ENCODE peak calls at places on chromosomes 4 and X, in nine cellular contexts. H is islet precursor cell; K is GM23338; G is activated CD4-positive, alpha-beta T cell treated with anti-CD3 and anti-CD28 coated beads, Interleukin-2, amount 50 U/mL, for 1 hour; L is T-cell; B is ureter; N is CD8-positive, alpha-beta T cell; Z is CD4-positive, alpha-beta memory T cell; E is T-helper 9 cell. P is an unnamed sample.

GRCh38 chr4:113077611-113078010 is 28.2 kb downstream of the ANK2 start:
- DNase-seq in H (no peak), K (no peak), G (no peak), L (no peak), B (no peak), N (no peak), Z (no peak), E (no peak), P (no peak)

GRCh38 chr4:808860-809570 is 16.9 kb downstream of the CPLX1 start:
- DNase-seq in H (peak), K (no peak), G (no peak), L (no peak), B (no peak), N (no peak), Z (no peak), E (no peak), P (no peak)

GRCh38 chrX:40142417-40142816 is 44.7 kb upstream of the BCOR start:
- DNase-seq in H (no peak), K (no peak), G (no peak), L (no peak), B (no peak), N (no peak), Z (no peak), E (no peak), P (no peak)

GRCh38 chrX:22041931-22042530 is 9.9 kb downstream of the PHEX start:
- DNase-seq in H (no peak), K (no peak), G (no peak), L (no peak), B (no peak), N (no peak), Z (no peak), E (no peak), P (no peak)

GRCh38 chr4:122764808-122765189 is 32.3 kb downstream of the BBS12 start:
- DNase-seq in H (no peak), K (no peak), G (no peak), L (no peak), B (no peak), N (no peak), Z (no peak), E (no peak), P (no peak)

GRCh38 chr4:87426865-87427517 is 4.6 kb downstream of the NUDT9 start:
- DNase-seq in H (no peak), K (no peak), G (no peak), L (no peak), B (no peak), N (no peak), Z (no peak), E (no peak), P (no peak)

GRCh38 chrX:118553042-118553714 is 57.6 kb downstream of the DOCK11 start:
- DNase-seq in H (no peak), K (no peak), G (no peak), L (no peak), B (no peak), N (no peak), Z (no peak), E (no peak), P (no peak)

GRCh38 chr4:42501624-42502401 is 104.5 kb downstream of the SHISA3 start:
- DNase-seq in H (peak), K (peak), G (no peak), L (no peak), B (no peak), N (no peak), Z (no peak), E (no peak), P (no peak)

GRCh38 chr4:79273918-79274317 is 51.9 kb downstream of the NAA11 start:
- DNase-seq in H (no peak), K (no peak), G (no peak), L (no peak), B (no peak), N (no peak), Z (no peak), E (no peak), P (no peak)

GRCh38 chr4:144754562-144755410 is 108.8 kb downstream of the HHIP start:
- DNase-seq in H (peak), K (peak), G (no peak), L (no peak), B (no peak), N (no peak), Z (no peak), E (no peak), P (no peak)

GRCh38 chr4:109998867-109999303 is 86.2 kb downstream of the EGF start:
- DNase-seq in H (no peak), K (peak), G (no peak), L (peak), B (no peak), N (peak), Z (peak), E (no peak), P (peak)

GRCh38 chrX:40155617-40156471 is 58.1 kb upstream of the BCOR start:
- DNase-seq in H (peak), K (peak), G (no peak), L (no peak), B (no peak), N (no peak), Z (no peak), E (no peak), P (no peak)

GRCh38 chr4:18689308-18689915 is 667.9 kb upstream of the LCORL start:
- DNase-seq in H (peak), K (peak), G (peak), L (peak), B (peak), N (peak), Z (peak), E (peak), P (peak)

GRCh38 chr4:54855221-54855854 is 197.6 kb downstream of the KIT start:
- DNase-seq in H (no peak), K (no peak), G (no peak), L (no peak), B (peak), N (no peak), Z (no peak), E (no peak), P (no peak)

GRCh38 chr4:94486372-94486801 is 34.6 kb downstream of the PDLIM5 start:
- DNase-seq in H (no peak), K (no peak), G (no peak), L (no peak), B (no peak), N (no peak), Z (no peak), E (no peak), P (no peak)

GRCh38 chrX:104254442-104255115 is at the start of gene ESX1:
- DNase-seq in H (no peak), K (peak), G (no peak), L (no peak), B (no peak), N (no peak), Z (no peak), E (no peak), P (no peak)

GRCh38 chr4:129233691-129234090 is 137.7 kb downstream of the C4orf33 start:
- DNase-seq in H (no peak), K (no peak), G (no peak), L (no peak), B (no peak), N (no peak), Z (no peak), E (no peak), P (no peak)

GRCh38 chrX:78452356-78452755 is 124.9 kb upstream of the CYSLTR1 start:
- DNase-seq in H (no peak), K (no peak), G (no peak), L (no peak), B (no peak), N (no peak), Z (no peak), E (no peak), P (no peak)

GRCh38 chrX:132017431-132018185 is 5.5 kb upstream of the STK26 start:
- DNase-seq in H (no peak), K (no peak), G (no peak), L (no peak), B (no peak), N (no peak), Z (no peak), E (no peak), P (peak)

GRCh38 chr4:48546336-48546735 is 56.3 kb downstream of the ZAR1 start:
- DNase-seq in H (no peak), K (peak), G (peak), L (peak), B (no peak), N (peak), Z (peak), E (no peak), P (no peak)

GRCh38 chr4:31458813-31459212 is 738.6 kb downstream of the PCDH7 start:
- DNase-seq in H (no peak), K (no peak), G (no peak), L (no peak), B (no peak), N (no peak), Z (no peak), E (no peak), P (no peak)

GRCh38 chr4:159179310-159179958 is 76.6 kb downstream of the RAPGEF2 start:
- DNase-seq in H (no peak), K (no peak), G (no peak), L (no peak), B (no peak), N (no peak), Z (no peak), E (no peak), P (no peak)

GRCh38 chr4:113878718-113879117 is 100.7 kb downstream of the ARSJ start:
- DNase-seq in H (peak), K (peak), G (no peak), L (no peak), B (no peak), N (no peak), Z (no peak), E (no peak), P (no peak)

GRCh38 chrX:120769576-120770341 is 105.9 kb downstream of the CT47B1 start:
- DNase-seq in H (no peak), K (peak), G (no peak), L (no peak), B (no peak), N (no peak), Z (peak), E (no peak), P (no peak)

GRCh38 chr4:38831653-38832052 is 25.0 kb downstream of the TLR6 start:
- DNase-seq in H (no peak), K (no peak), G (no peak), L (no peak), B (no peak), N (no peak), Z (no peak), E (no peak), P (no peak)

GRCh38 chrX:136189222-136189621 is 41.9 kb downstream of the FHL1 start:
- DNase-seq in H (no peak), K (no peak), G (no peak), L (no peak), B (no peak), N (no peak), Z (no peak), E (no peak), P (no peak)

GRCh38 chr4:184386271-184386781 is 88.0 kb downstream of the IRF2 start:
- DNase-seq in H (no peak), K (peak), G (no peak), L (no peak), B (no peak), N (no peak), Z (no peak), E (no peak), P (peak)

GRCh38 chr4:152734015-152734698 is 45.4 kb downstream of the TIGD4 start:
- DNase-seq in H (no peak), K (peak), G (no peak), L (no peak), B (no peak), N (no peak), Z (no peak), E (no peak), P (no peak)

GRCh38 chr4:74884282-74884681 is 48.6 kb upstream of the PARM1 start:
- DNase-seq in H (peak), K (no peak), G (no peak), L (no peak), B (no peak), N (no peak), Z (no peak), E (no peak), P (no peak)

GRCh38 chrX:14598330-14598729 is 69.0 kb downstream of the GLRA2 start:
- DNase-seq in H (no peak), K (peak), G (no peak), L (no peak), B (no peak), N (no peak), Z (no peak), E (no peak), P (no peak)

GRCh38 chr4:81913427-81913878 is 441.7 kb upstream of the RASGEF1B start:
- DNase-seq in H (peak), K (peak), G (peak), L (peak), B (no peak), N (peak), Z (peak), E (peak), P (peak)

GRCh38 chr4:20219526-20219925 is 32.2 kb upstream of the SLIT2 start:
- DNase-seq in H (no peak), K (no peak), G (no peak), L (no peak), B (no peak), N (no peak), Z (no peak), E (no peak), P (no peak)

GRCh38 chr4:88609387-88609786 is 17.1 kb downstream of the HERC3 start:
- DNase-seq in H (no peak), K (no peak), G (no peak), L (no peak), B (no peak), N (no peak), Z (no peak), E (no peak), P (no peak)

GRCh38 chr4:7998447-7998846 is 58.8 kb upstream of the AFAP1 start:
- DNase-seq in H (peak), K (no peak), G (no peak), L (no peak), B (no peak), N (no peak), Z (no peak), E (no peak), P (no peak)

GRCh38 chrX:122880952-122881351 is 303.1 kb upstream of the GRIA3 start:
- DNase-seq in H (no peak), K (peak), G (no peak), L (no peak), B (no peak), N (no peak), Z (no peak), E (no peak), P (no peak)

GRCh38 chr4:181566490-181566889 is 676.7 kb upstream of the TENM3 start:
- DNase-seq in H (no peak), K (no peak), G (no peak), L (no peak), B (no peak), N (no peak), Z (no peak), E (no peak), P (no peak)

GRCh38 chrX:7378406-7378805 is 230.5 kb upstream of the PUDP start:
- DNase-seq in H (no peak), K (no peak), G (no peak), L (no peak), B (no peak), N (no peak), Z (no peak), E (no peak), P (no peak)